ENCODE peak calls at places on chromosome 6, in six cellular contexts. R is gastrocnemius medialis, X is H1, Z is heart left ventricle, S is lower lobe of right lung, I is aorta. W is an unnamed sample.
A peak's percentile ranks its signal among the peaks of the same experiment; 100 is the strongest.

GRCh38 chr6:41939091-41939847 is 2.3 kb downstream of the CCND3 start:
- DNase-seq in R (no peak), X (peak; percentile 69), Z (peak; percentile 37), S (peak; percentile 80), I (peak; percentile 79), W (peak; percentile 42)

GRCh38 chr6:139370047-139370706 is 4.3 kb downstream of the CITED2 start:
- DNase-seq in R (peak; percentile 58), X (no peak), Z (no peak), S (no peak), I (no peak), W (no peak)

GRCh38 chr6:92132446-92132845 is 1286.9 kb downstream of the EPHA7 start:
- DNase-seq in R (no peak), X (no peak), Z (no peak), S (no peak), I (no peak), W (no peak)

GRCh38 chr6:106300944-106301343 is 24.6 kb downstream of the ATG5 start:
- DNase-seq in R (no peak), X (no peak), Z (no peak), S (no peak), I (no peak), W (no peak)

GRCh38 chr6:161204866-161205557 is 68.8 kb downstream of the AGPAT4 start:
- DNase-seq in R (no peak), X (no peak), Z (no peak), S (no peak), I (no peak), W (no peak)

GRCh38 chr6:140988780-140989179 is 1143.9 kb upstream of the GJE1 start:
- DNase-seq in R (no peak), X (no peak), Z (no peak), S (no peak), I (no peak), W (no peak)

GRCh38 chr6:52377538-52378221 is 15.7 kb downstream of the PAQR8 start:
- DNase-seq in R (no peak), X (no peak), Z (no peak), S (no peak), I (no peak), W (no peak)

GRCh38 chr6:46053034-46053933 is 37.6 kb upstream of the CLIC5 start:
- DNase-seq in R (peak; percentile 58), X (no peak), Z (peak; percentile 61), S (no peak), I (no peak), W (no peak)

GRCh38 chr6:13274707-13275434 is 53.5 kb downstream of the TBC1D7 start:
- DNase-seq in R (no peak), X (no peak), Z (no peak), S (no peak), I (no peak), W (no peak)

GRCh38 chr6:119077643-119078448 is 618 bp downstream of the FAM184A start:
- DNase-seq in R (peak; percentile 2), X (peak; percentile 81), Z (peak; percentile 8), S (peak; percentile 67), I (peak; percentile 77), W (peak; percentile 25)

GRCh38 chr6:125262026-125263013 is 39.4 kb downstream of the HDDC2 start:
- DNase-seq in R (no peak), X (no peak), Z (no peak), S (no peak), I (peak; percentile 87), W (no peak)

GRCh38 chr6:31169123-31169857 is 1.2 kb downstream of the POU5F1 start:
- DNase-seq in R (no peak), X (no peak), Z (no peak), S (no peak), I (peak; percentile 17), W (no peak)

GRCh38 chr6:10759884-10760329 is 12.3 kb downstream of the TMEM14B start:
- DNase-seq in R (no peak), X (no peak), Z (no peak), S (no peak), I (no peak), W (peak; percentile 32)

GRCh38 chr6:112035446-112035845 is 18.5 kb upstream of the CCN6 start:
- DNase-seq in R (no peak), X (no peak), Z (no peak), S (no peak), I (no peak), W (peak; percentile 44)

GRCh38 chr6:117195728-117196127 is 69.6 kb upstream of the VGLL2 start:
- DNase-seq in R (no peak), X (no peak), Z (no peak), S (no peak), I (no peak), W (no peak)

GRCh38 chr6:114007451-114007953 is 36.6 kb upstream of the HDAC2 start:
- DNase-seq in R (no peak), X (no peak), Z (no peak), S (no peak), I (no peak), W (no peak)

GRCh38 chr6:113306552-113307145 is 550.5 kb upstream of the MARCKS start:
- DNase-seq in R (peak; percentile 16), X (peak; percentile 81), Z (peak; percentile 25), S (peak; percentile 74), I (peak; percentile 78), W (peak; percentile 51)

GRCh38 chr6:89566930-89567634 is 71.5 kb downstream of the LYRM2 start:
- DNase-seq in R (no peak), X (no peak), Z (no peak), S (no peak), I (no peak), W (no peak)

DNA sequence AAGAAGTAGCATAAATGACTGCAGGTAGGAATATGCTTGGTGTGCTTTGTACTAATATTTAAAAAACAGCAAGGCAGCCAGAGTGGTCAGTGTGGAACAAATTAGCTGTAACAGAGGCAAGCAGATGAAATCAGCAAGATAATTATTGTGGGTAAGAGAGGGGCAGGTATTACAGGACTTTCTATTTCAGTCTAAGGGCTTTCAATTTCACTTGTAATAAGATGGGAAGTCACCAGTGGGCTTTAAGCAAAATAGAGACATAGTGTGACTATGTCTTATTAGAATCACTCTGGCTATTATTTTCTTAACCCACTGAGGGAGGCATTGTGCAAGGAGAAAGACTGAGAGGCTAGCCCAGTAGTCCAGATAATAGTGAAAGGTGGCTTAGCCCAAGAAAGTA is 1136.3 kb downstream of the HACE1 start:
- DNase-seq in R (no peak), X (no peak), Z (no peak), S (no peak), I (no peak), W (no peak)
- H3K27ac ChIP-seq in R (no peak overlapping the region), X (no peak overlapping the region), Z (no peak overlapping the region), S (no peak overlapping the region), I (no peak overlapping the region), W (no peak overlapping the region)

GRCh38 chr6:75203721-75204120 is 2.1 kb downstream of the COL12A1 start:
- DNase-seq in R (no peak), X (no peak), Z (no peak), S (no peak), I (no peak), W (peak; percentile 34)

GRCh38 chr6:75204222-75204958 is 1.5 kb downstream of the COL12A1 start:
- DNase-seq in R (peak; percentile 47), X (peak; percentile 75), Z (peak; percentile 77), S (peak; percentile 65), I (peak; percentile 91), W (peak; percentile 86)

GRCh38 chr6:75205776-75206334 is at the start of gene COL12A1:
- DNase-seq in R (peak; percentile 72), X (peak; percentile 86), Z (peak; percentile 85), S (peak; percentile 93), I (peak; percentile 99), W (peak; percentile 99)

GRCh38 chr6:75206338-75207210 is 721 bp upstream of the COL12A1 start:
- DNase-seq in R (no peak), X (peak; percentile 66), Z (no peak), S (no peak), I (peak; percentile 81), W (peak; percentile 40)

GRCh38 chr6:75204959-75205775 is 686 bp downstream of the COL12A1 start:
- DNase-seq in R (no peak), X (peak; percentile 74), Z (peak; percentile 36), S (peak; percentile 67), I (peak; percentile 89), W (peak; percentile 69)
- H3K4me1 ChIP-seq in R (peaks cover 27% of the 10 kb centered on the region), X (no peaks in the 10 kb centered on the region), Z (peaks cover 44% of the 10 kb centered on the region), S (peaks cover 47% of the 10 kb centered on the region), I (no peaks in the 10 kb centered on the region), W (peaks cover 5% of the 10 kb centered on the region)

GRCh38 chr6:110491644-110492317 is 15.4 kb upstream of the SLC22A16 start:
- DNase-seq in R (no peak), X (no peak), Z (no peak), S (no peak), I (no peak), W (no peak)
- H3K4me3 ChIP-seq in R (no peak overlapping the region), X (no peak overlapping the region), Z (no peak overlapping the region), S (no peak overlapping the region), I (no peak overlapping the region), W (no peak overlapping the region)

DNA sequence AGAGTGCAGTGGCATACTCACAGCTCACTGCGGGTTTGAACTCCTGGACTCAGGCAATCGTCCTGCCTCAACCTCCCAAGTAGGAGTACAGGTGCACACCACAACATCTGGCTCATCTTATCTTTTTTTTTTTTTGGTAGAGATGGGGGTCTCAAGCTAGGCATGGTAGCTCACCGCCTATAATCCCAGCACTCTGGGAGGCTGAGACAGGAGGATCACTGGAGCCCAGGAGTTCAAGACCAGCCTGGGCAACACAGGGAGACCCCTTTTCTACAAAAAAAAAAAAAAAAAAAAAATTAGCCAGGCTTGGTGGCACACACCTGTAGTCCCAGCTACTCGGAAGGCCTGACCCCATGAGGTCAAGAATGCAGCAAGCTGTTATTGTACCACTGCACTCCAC is 31.5 kb downstream of the ILRUN start:
- DNase-seq in R (no peak), X (no peak), Z (no peak), S (no peak), I (no peak), W (no peak)
- H3K27ac ChIP-seq in R (peak overlapping the region; percentile 61), X (no peak overlapping the region), Z (no peak overlapping the region), S (peak overlapping the region; percentile 58), I (peak overlapping the region; percentile 10), W (peak overlapping the region; percentile 55)

DNA sequence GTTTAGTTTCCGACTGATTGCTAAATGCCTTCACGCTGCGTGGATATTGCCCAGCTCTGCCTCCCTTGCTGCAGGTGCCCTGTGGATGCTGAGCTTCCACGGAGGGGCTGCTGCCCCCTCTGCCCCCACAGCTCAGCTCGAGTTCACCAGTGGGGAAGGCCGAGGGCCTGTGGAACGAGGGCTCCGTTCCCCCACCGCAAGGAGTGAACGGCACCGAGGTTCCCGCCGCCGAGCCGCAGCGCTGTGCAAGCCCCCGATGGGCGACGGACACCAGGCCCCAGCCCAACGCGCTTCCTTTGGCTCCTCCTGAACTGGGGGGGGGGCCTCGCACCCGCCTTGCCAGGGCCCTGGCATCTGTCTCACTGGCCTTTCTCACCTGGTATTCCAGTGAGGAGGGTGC is 17.7 kb downstream of the DLL1 start:
- DNase-seq in R (no peak), X (no peak), Z (no peak), S (peak; percentile 34), I (no peak), W (no peak)
- H3K4me1 ChIP-seq in R (peaks cover 15% of the 10 kb centered on the region), X (peaks cover under 1% of the 10 kb centered on the region), Z (peaks cover 37% of the 10 kb centered on the region), S (peaks cover 26% of the 10 kb centered on the region), I (no peaks in the 10 kb centered on the region), W (peaks cover 6% of the 10 kb centered on the region)